ENCODE peak calls at places on chromosomes 1 and 21, in four cellular contexts. L is cardiac muscle cell, N is left lung, S is GM23248. O is an unnamed sample.
A peak's percentile ranks its signal among the peaks of the same experiment; 100 is the strongest.

GRCh38 chr21:44526096-44526997 is 13.6 kb downstream of the KRTAP10-1 start:
- DNase-seq in L (no peak), N (no peak), S (no peak), O (no peak)

GRCh38 chr1:196651637-196652215 is at the start of gene CFH:
- DNase-seq in L (no peak), N (no peak), S (peak; percentile 85), O (peak; percentile 19)

GRCh38 chr1:228013322-228014234 is 6.8 kb downstream of the WNT3A start:
- DNase-seq in L (no peak), N (peak; percentile 28), S (no peak), O (no peak)

GRCh38 chr1:19476440-19477190 is 8.7 kb downstream of the CAPZB start:
- DNase-seq in L (no peak), N (peak; percentile 46), S (no peak), O (no peak)

GRCh38 chr21:17460094-17460493 is 52.7 kb upstream of the CXADR start:
- DNase-seq in L (no peak), N (no peak), S (no peak), O (no peak)

GRCh38 chr1:160855181-160855981 is 7.3 kb downstream of the CD244 start:
- DNase-seq in L (no peak), N (no peak), S (no peak), O (no peak)

GRCh38 chr1:30955448-30956015 is 47.0 kb upstream of the SDC3 start:
- DNase-seq in L (no peak), N (no peak), S (peak; percentile 72), O (no peak)

GRCh38 chr21:45018131-45019075 is 56.0 kb upstream of the ADARB1 start:
- DNase-seq in L (no peak), N (peak; percentile 28), S (peak; percentile 68), O (peak; percentile 21)

GRCh38 chr1:156110252-156110651 is 4.3 kb upstream of the LMNA start:
- DNase-seq in L (no peak), N (no peak), S (no peak), O (no peak)

GRCh38 chr1:78586572-78586971 is 33.7 kb upstream of the IFI44L start:
- DNase-seq in L (no peak), N (no peak), S (peak; percentile 67), O (no peak)

GRCh38 chr1:188355847-188356246 is 1527.1 kb downstream of the PLA2G4A start:
- DNase-seq in L (no peak), N (no peak), S (no peak), O (no peak)

GRCh38 chr1:94218332-94218731 is 19.1 kb downstream of the ARHGAP29 start:
- DNase-seq in L (no peak), N (no peak), S (no peak), O (no peak)

GRCh38 chr1:5993553-5994510 is 1.6 kb upstream of the NPHP4 start:
- DNase-seq in L (no peak), N (no peak), S (no peak), O (no peak)

GRCh38 chr21:32306021-32306780 is 7.5 kb downstream of the MRAP start:
- DNase-seq in L (peak; percentile 43), N (no peak), S (no peak), O (no peak)

GRCh38 chr1:6924891-6925290 is 139.6 kb downstream of the CAMTA1 start:
- DNase-seq in L (peak; percentile 65), N (no peak), S (no peak), O (no peak)

GRCh38 chr1:34896612-34897011 is 32.8 kb downstream of the DLGAP3 start:
- DNase-seq in L (no peak), N (no peak), S (no peak), O (no peak)

DNA sequence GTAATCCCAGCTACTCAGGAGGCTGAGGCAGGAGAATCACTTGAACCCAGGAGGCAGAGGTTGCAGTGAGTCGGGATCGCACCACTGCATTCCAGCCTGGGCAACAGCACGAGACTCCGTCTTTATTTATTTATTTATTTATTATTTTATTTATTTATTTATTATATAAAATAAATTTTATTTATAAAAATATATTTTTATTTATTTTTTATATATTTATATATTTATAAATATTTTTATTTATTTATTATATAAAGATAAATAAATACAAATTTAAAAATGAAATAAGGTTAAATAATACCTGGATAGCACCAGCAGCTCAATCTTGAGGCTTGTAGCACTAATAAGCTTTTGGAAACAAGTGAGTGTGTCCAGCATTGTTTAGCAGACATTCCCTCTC is 40.9 kb upstream of the SIM2 start:
- DNase-seq in L (no peak), N (no peak), S (no peak), O (no peak)
- H3K9me3 ChIP-seq in L (no peaks in the 10 kb centered on the region), N (no peaks in the 10 kb centered on the region), S (no peaks in the 10 kb centered on the region), O (no peaks in the 10 kb centered on the region)

DNA sequence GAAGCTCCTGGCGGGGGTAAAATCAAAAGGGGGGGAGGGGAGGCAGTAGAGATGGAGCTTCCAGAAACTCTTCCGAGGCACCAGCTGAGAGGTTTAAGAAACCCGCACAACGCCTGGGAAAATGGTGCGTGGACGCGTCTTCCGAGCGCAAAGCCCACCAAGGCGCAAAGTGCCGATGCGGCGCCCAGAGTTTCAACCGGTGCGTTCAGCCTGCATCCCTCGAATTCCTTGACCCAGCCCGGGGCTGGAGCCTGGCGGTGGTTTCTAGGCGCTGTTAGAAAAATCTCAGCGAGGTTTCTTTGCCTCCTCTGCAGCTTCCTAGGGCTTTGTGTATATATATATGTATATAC is 456 bp upstream of the PLPPR5 start:
- DNase-seq in L (peak; percentile 41), N (no peak), S (peak; percentile 38), O (peak; percentile 8)
- H3K4me3 ChIP-seq in L (peak overlapping the region; percentile 60), N (peak overlapping the region; percentile 6), S (peak overlapping the region; percentile 70), O (peak overlapping the region; percentile 36)

GRCh38 chr1:225418059-225418458 is 9.8 kb downstream of the LBR start:
- DNase-seq in L (no peak), N (no peak), S (no peak), O (no peak)
- H3K36me3 ChIP-seq in L (peaks cover 33% of the 10 kb centered on the region), N (no peaks in the 10 kb centered on the region), S (peaks cover 15% of the 10 kb centered on the region), O (peaks cover 87% of the 10 kb centered on the region)

DNA sequence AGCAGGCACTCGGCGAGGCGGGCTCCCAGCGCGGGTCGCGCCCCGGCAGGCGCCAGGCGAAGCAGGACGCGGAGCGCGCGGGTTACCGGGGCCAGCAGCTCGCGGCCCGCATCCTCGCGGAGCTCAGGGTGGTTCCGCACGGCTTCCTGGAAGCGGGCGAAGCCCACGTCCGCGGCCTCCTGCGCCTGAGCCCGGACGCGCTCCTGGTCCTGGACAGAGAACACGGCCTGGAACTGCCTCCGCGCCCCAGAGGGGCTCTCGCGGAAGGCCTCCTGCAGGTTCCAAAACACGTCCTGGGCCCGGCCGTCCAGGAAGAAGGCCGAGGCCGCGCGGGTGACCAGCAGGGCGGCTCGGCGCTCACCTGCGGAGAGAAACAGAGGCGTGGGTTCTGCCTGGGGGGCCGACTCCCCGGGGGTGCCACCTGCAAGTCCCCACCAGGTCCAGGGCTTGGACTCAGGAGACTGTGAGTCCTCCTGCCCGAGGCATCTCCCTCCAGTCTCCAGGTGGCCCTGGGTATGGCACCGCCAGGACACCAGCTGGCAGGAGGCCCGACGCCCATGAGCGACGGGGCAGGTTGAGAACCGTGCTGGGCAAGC is 11.4 kb downstream of the TTC34 start:
- DNase-seq in L (no peak), N (peak; percentile 15), S (no peak), O (no peak)
- H3K9me3 ChIP-seq in L (peaks cover 8% of the 10 kb centered on the region), N (no peaks in the 10 kb centered on the region), S (no peaks in the 10 kb centered on the region), O (peaks cover 15% of the 10 kb centered on the region)

DNA sequence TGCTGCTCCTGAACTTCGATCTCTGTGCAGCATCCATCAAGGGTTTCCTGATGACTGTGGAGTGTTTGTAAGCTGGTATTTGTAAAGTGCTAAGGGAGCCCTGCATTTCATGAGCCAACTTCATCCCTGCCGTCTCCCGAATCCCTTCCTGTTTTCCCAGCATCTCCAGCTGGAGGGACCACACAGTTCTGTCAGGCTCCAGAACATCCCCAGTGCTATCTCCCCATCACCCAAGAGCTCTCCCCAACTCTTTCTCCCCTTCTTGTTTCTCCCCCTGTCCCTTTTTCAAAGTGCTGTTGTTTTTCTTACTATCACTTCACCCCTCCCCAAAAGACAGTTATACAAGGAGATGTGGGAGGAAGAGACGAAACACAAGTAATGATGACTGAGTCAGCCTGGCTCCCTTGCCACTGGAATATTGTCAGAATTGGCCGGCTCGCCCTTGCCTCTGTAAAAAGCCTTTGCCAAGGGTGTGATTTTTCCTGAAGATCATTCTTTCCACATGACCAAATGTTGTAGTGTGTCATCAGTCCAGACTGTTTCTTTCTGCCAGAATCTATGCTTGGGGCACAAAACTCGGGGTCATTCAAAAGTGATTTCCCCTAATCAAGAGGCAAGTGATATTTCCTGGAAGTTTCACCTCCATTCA is 2.7 kb upstream of the EFHD2 start:
- DNase-seq in L (no peak), N (no peak), S (peak; percentile 97), O (no peak)
- H3K4me3 ChIP-seq in L (no peak overlapping the region), N (no peak overlapping the region), S (peak overlapping the region; percentile 36), O (no peak overlapping the region)

DNA sequence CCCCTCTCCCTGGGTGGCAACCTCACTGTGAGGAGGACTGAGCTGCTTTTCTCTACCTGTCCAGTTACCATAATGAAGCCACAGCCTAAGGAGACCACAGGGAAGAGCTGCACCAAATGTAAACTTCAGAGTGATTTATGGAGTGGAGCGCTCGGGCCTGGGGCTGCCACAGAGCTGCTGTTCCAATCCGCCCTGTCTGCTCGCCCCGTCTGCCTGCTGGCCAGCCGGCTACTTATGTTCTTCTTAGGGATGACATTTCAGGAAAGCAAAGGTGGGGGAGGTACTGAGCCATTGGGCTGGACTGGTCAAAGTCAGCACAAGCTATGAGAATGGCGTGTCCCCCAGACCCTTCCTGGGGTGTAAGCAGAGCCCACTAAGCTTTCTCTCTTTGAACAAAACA is 17.9 kb downstream of the SYT6 start:
- DNase-seq in L (no peak), N (no peak), S (no peak), O (no peak)
- H3K36me3 ChIP-seq in L (no peaks in the 10 kb centered on the region), N (no peaks in the 10 kb centered on the region), S (no peaks in the 10 kb centered on the region), O (peaks cover 91% of the 10 kb centered on the region)

GRCh38 chr21:8997011-8997440 is 1524.4 kb upstream of the TPTE start:
- DNase-seq in L (no peak), N (no peak), S (no peak), O (no peak)

GRCh38 chr21:8994640-8995511 is 1526.5 kb upstream of the TPTE start:
- DNase-seq in L (no peak), N (no peak), S (no peak), O (no peak)

GRCh38 chr21:8993943-8994639 is 1527.3 kb upstream of the TPTE start:
- DNase-seq in L (no peak), N (no peak), S (no peak), O (no peak)

GRCh38 chr21:8993284-8993942 is 1528.0 kb upstream of the TPTE start:
- DNase-seq in L (no peak), N (no peak), S (no peak), O (no peak)

DNA sequence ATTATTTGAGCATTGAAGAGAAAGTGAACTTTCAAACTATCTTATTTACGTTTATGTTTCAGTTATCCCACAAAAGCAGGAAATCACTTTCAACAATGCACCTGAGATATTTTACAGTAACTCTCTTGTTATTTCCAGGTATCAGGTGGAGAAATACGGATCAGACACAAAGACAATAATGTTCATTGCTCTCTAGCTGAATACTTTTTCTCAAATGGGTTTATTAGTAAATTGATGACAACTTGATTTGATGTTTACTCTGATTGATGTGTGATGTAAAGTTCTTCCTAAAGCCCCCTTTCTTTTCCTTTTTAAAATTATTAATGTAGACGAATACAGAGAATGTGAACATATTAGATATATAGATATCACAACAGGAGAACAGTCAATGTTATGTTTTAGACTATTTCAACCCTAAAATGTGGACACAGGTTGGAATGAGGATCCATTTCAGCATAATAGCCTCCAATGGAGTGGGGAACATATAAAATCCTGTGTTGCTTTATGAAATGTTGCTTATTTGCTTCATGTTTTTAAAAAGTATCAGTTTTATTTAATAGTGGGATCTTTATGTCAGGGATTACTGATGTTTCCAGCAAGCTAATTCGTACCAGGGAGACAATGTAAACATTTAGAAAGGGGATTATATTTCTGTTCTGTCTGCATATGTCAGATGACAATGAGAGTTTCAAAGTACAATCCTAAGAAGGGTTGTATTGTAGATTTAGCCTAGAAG is 1522.3 kb upstream of the TPTE start:
- DNase-seq in L (no peak), N (no peak), S (no peak), O (no peak)
- H3K9me3 ChIP-seq in L (peaks cover 9% of the 10 kb centered on the region), N (no peaks in the 10 kb centered on the region), S (no peaks in the 10 kb centered on the region), O (peaks cover 54% of the 10 kb centered on the region)

GRCh38 chr1:115336741-115337140 is 1.3 kb downstream of the NGF start:
- DNase-seq in L (no peak), N (no peak), S (peak; percentile 30), O (peak; percentile 20)
- H3K4me3 ChIP-seq in L (peak overlapping the region; percentile 34), N (no peak overlapping the region), S (peak overlapping the region; percentile 92), O (no peak overlapping the region)

O was measured in A673.